ENCODE peak calls at places on chromosomes 13 and 19, in seven cellular contexts. U is left ventricle myocardium inferior; C is foreskin fibroblast; K is C1 segment of cervical spinal cord; W is nephron progenitor cell; A is activated T-cell treated with anti-CD3 and anti-CD28 coated beads, Interleukin-2, amount 50 U/mL, for 72 hours; X is cardiac muscle cell. V is an unnamed sample.

GRCh38 chr19:3178377-3178972 is at the start of gene S1PR4:
- DNase-seq in X (no peak), K (no peak), W (no peak), U (no peak), C (no peak), A (peak; percentile 70), V (no peak)

GRCh38 chr13:51999525-51999924 is 11.7 kb downstream of the ATP7B start:
- DNase-seq in A (no peak), U (peak; percentile 72), C (no peak), W (peak; percentile 20), X (no peak), K (no peak), V (no peak)

GRCh38 chr19:42154471-42155323 is 22.5 kb upstream of the POU2F2 start:
- DNase-seq in W (no peak), A (no peak), X (no peak), K (no peak), U (no peak), C (no peak), V (no peak)

GRCh38 chr13:34899888-34900287 is 42.2 kb upstream of the NBEA start:
- DNase-seq in A (no peak), C (no peak), X (no peak), U (no peak), W (no peak), K (no peak), V (no peak)

GRCh38 chr19:10899171-10899653 is 27.9 kb downstream of the CARM1 start:
- DNase-seq in C (no peak), U (peak; percentile 56), A (no peak), K (no peak), X (no peak), W (no peak), V (peak; percentile 76)

GRCh38 chr13:40969169-40969901 is 49.8 kb downstream of the ELF1 start:
- DNase-seq in U (no peak), K (no peak), W (no peak), C (no peak), A (peak; percentile 20), X (no peak), V (no peak)

GRCh38 chr13:22717036-22717435 is 463.7 kb upstream of the SGCG start:
- DNase-seq in U (no peak), X (no peak), K (peak; percentile 23), C (no peak), W (no peak), A (no peak), V (no peak)

GRCh38 chr19:28426902-28427232 is 786.1 kb downstream of the UQCRFS1 start:
- DNase-seq in U (no peak), C (peak; percentile 10), K (no peak), W (no peak), A (no peak), X (no peak), V (no peak)

GRCh38 chr19:49795615-49796014 is 17.5 kb downstream of the FUZ start:
- DNase-seq in U (no peak), K (no peak), A (no peak), X (no peak), C (no peak), W (no peak), V (no peak)

GRCh38 chr13:95258619-95259194 is 42.5 kb downstream of the ABCC4 start:
- DNase-seq in X (no peak), U (no peak), K (no peak), W (no peak), A (no peak), C (no peak), V (no peak)

GRCh38 chr13:35500071-35500595 is 23.6 kb upstream of the MAB21L1 start:
- DNase-seq in C (no peak), K (no peak), A (no peak), W (no peak), U (no peak), X (no peak), V (no peak)

GRCh38 chr19:16315825-16316505 is 8.7 kb upstream of the KLF2 start:
- DNase-seq in K (no peak), A (no peak), U (peak; percentile 52), W (no peak), C (peak; percentile 95), X (peak; percentile 48), V (no peak)

GRCh38 chr19:23312515-23312914 is 62.3 kb upstream of the ZNF724 start:
- DNase-seq in K (no peak), X (no peak), W (no peak), A (no peak), U (no peak), C (no peak), V (no peak)

GRCh38 chr13:22463089-22463488 is 717.7 kb upstream of the SGCG start:
- DNase-seq in C (no peak), W (no peak), U (no peak), K (no peak), A (no peak), X (no peak), V (no peak)

GRCh38 chr19:19053508-19054314 is 10.1 kb upstream of the SLC25A42 start:
- DNase-seq in K (no peak), W (peak; percentile 84), C (peak; percentile 33), A (peak; percentile 64), X (peak; percentile 86), U (peak; percentile 76), V (peak; percentile 79)

GRCh38 chr13:45121421-45121820 is 1.1 kb downstream of the GTF2F2 start:
- DNase-seq in K (no peak), W (no peak), C (peak; percentile 26), X (peak; percentile 15), A (no peak), U (no peak), V (no peak)